ENCODE peak calls at places on chromosome 17, in five cellular contexts. U is A549, X is transverse colon, Q is stomach, D is upper lobe of left lung. S is an unnamed sample.

GRCh38 chr17:6048486-6048885 is 21.7 kb upstream of the WSCD1 start:
- DNase-seq in U (no peak), X (no peak), Q (no peak), D (no peak), S (no peak)

GRCh38 chr17:8598913-8599312 is 31.6 kb downstream of the MYH10 start:
- DNase-seq in U (no peak), X (no peak), Q (no peak), D (no peak), S (no peak)

GRCh38 chr17:74547736-74548135 is 1.8 kb upstream of the CD300C start:
- DNase-seq in U (no peak), X (no peak), Q (no peak), D (no peak), S (no peak)

GRCh38 chr17:35006345-35006744 is 26.0 kb downstream of the LIG3 start:
- DNase-seq in U (no peak), X (no peak), Q (no peak), D (no peak), S (no peak)

GRCh38 chr17:78128616-78129384 is at the start of gene TMC6:
- DNase-seq in U (peak), X (peak), Q (peak), D (peak), S (no peak)

GRCh38 chr17:38671939-38672720 is 2.6 kb downstream of the EPOP start:
- DNase-seq in U (no peak), X (no peak), Q (no peak), D (no peak), S (no peak)

GRCh38 chr17:83002118-83002805 is 77.1 kb upstream of the METRNL start:
- DNase-seq in U (no peak), X (no peak), Q (no peak), D (peak), S (no peak)

GRCh38 chr17:73588291-73589095 is 55.8 kb downstream of the SDK2 start:
- DNase-seq in U (no peak), X (no peak), Q (no peak), D (no peak), S (no peak)

GRCh38 chr17:78375401-78376079 is 2.9 kb upstream of the PGS1 start:
- DNase-seq in U (no peak), X (no peak), Q (no peak), D (no peak), S (no peak)

GRCh38 chr17:56808503-56808902 is 25.2 kb downstream of the C17orf67 start:
- DNase-seq in U (no peak), X (no peak), Q (no peak), D (no peak), S (no peak)

GRCh38 chr17:7573324-7574080 is 5.9 kb upstream of the CD68 start:
- DNase-seq in U (peak), X (peak), Q (peak), D (peak), S (peak)

GRCh38 chr17:50794361-50794760 is 27.0 kb upstream of the ANKRD40CL start:
- DNase-seq in U (no peak), X (no peak), Q (no peak), D (no peak), S (no peak)

GRCh38 chr17:60393840-60394529 is 2.1 kb upstream of the USP32 start:
- DNase-seq in U (no peak), X (no peak), Q (no peak), D (no peak), S (no peak)

GRCh38 chr17:49528966-49529365 is 33.9 kb downstream of the NGFR start:
- DNase-seq in U (no peak), X (no peak), Q (no peak), D (no peak), S (no peak)

GRCh38 chr17:29243792-29244191 is 2.9 kb upstream of the CRYBA1 start:
- DNase-seq in U (peak), X (no peak), Q (no peak), D (no peak), S (no peak)

GRCh38 chr17:68290268-68290954 is 516 bp downstream of the SLC16A6 start:
- DNase-seq in U (no peak), X (peak), Q (peak), D (peak), S (no peak)

GRCh38 chr17:41284546-41284945 is 9.0 kb downstream of the KRTAP9-7 start:
- DNase-seq in U (no peak), X (no peak), Q (no peak), D (no peak), S (no peak)

GRCh38 chr17:13337864-13338371 is 263.8 kb downstream of the HS3ST3A1 start:
- DNase-seq in U (peak), X (no peak), Q (no peak), D (no peak), S (no peak)

GRCh38 chr17:15255713-15256454 is 9.2 kb downstream of the PMP22 start:
- DNase-seq in U (no peak), X (no peak), Q (no peak), D (no peak), S (no peak)

GRCh38 chr17:82435601-82436583 is 14.7 kb downstream of the CYBC1 start:
- DNase-seq in U (no peak), X (no peak), Q (no peak), D (peak), S (no peak)

GRCh38 chr17:7561028-7561575 is 617 bp upstream of the SENP3 start:
- DNase-seq in U (peak), X (peak), Q (peak), D (peak), S (peak)

GRCh38 chr17:50196826-50197225 is 4.6 kb downstream of the COL1A1 start:
- DNase-seq in U (no peak), X (no peak), Q (no peak), D (no peak), S (no peak)

GRCh38 chr17:74125160-74125559 is 78.3 kb upstream of the RPL38 start:
- DNase-seq in U (no peak), X (no peak), Q (no peak), D (no peak), S (no peak)

GRCh38 chr17:31008374-31009035 is 37.7 kb downstream of the RNF135 start:
- DNase-seq in U (no peak), X (peak), Q (peak), D (peak), S (peak)

GRCh38 chr17:10583834-10584233 is 34.4 kb upstream of the MYH2 start:
- DNase-seq in U (no peak), X (no peak), Q (no peak), D (no peak), S (no peak)

GRCh38 chr17:9371019-9371418 is 204.6 kb downstream of the STX8 start:
- DNase-seq in U (peak), X (no peak), Q (no peak), D (no peak), S (no peak)

GRCh38 chr17:66302761-66303626 is 581 bp downstream of the PRKCA start:
- DNase-seq in U (peak), X (peak), Q (peak), D (peak), S (peak)

GRCh38 chr17:50950002-50950877 is 84.1 kb upstream of the TOB1 start:
- DNase-seq in U (peak), X (peak), Q (peak), D (peak), S (peak)

GRCh38 chr17:45575126-45575885 is 84.8 kb upstream of the PLEKHM1 start:
- DNase-seq in U (no peak), X (no peak), Q (no peak), D (no peak), S (no peak)

GRCh38 chr17:17514993-17515920 is 19.1 kb upstream of the RASD1 start:
- DNase-seq in U (no peak), X (no peak), Q (no peak), D (no peak), S (peak)

GRCh38 chr17:60720763-60721531 is 43.3 kb downstream of the BCAS3 start:
- DNase-seq in U (peak), X (peak), Q (no peak), D (no peak), S (no peak)

GRCh38 chr17:76089680-76090516 is 10.9 kb downstream of the ZACN start:
- DNase-seq in U (no peak), X (no peak), Q (no peak), D (no peak), S (no peak)

DNA sequence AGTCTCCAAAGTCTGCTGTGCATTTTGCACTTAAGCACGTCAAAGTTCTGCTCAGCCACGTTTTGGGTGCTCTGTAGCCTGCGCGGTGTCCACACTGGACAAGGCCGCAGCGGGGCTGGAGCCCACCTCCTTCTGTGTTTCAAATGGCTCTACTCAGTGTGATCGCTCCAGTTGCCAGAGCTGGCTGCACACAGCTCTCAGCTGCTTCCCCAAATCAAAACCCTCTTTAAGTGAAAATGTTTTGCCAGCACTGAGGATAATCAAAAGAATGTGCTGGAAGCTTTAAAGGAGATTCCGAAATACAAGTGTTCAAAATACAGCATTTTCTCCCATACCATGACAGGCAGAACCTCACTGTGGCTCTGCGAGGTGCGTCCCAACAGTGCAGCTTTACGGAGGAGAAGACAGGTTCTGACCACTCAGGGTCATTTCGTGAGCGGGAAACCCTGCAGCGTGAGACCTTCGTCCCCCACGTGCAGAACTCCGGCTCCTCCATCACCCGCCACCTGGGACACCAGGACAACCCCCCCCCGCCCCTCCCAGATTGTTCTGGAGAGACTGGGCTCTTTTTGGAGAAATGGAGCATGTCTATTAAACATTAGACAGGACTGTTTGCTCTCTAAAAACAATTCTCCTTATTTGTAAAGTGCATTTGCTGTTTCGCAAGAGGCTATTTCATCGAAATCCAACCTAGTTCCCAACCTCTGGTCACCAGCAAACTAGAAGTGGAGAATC is 16.6 kb downstream of the TBC1D16 start:
- DNase-seq in U (no peak), X (no peak), Q (no peak), D (peak), S (no peak)
- TF ChIP-seq EP300 in U (no peak), X (no peak), Q (no peak), D (no peak), S (no peak)

GRCh38 chr17:62629556-62630364 is 2.3 kb downstream of the MRC2 start:
- DNase-seq in U (no peak), X (no peak), Q (no peak), D (no peak), S (no peak)
- H3K27ac ChIP-seq in U (peak), X (no peak), Q (no peak), D (peak), S (peak)

GRCh38 chr17:4858068-4858879 is 25.1 kb downstream of the MINK1 start:
- DNase-seq in U (no peak), X (no peak), Q (no peak), D (no peak), S (no peak)
- TF ChIP-seq EP300 in U (no peak), X (no peak), Q (no peak), D (no peak), S (peak)

GRCh38 chr17:58538801-58539410 is 24.5 kb upstream of the MTMR4 start:
- DNase-seq in U (no peak), X (no peak), Q (no peak), D (no peak), S (no peak)
- H3K27ac ChIP-seq in U (no peak), X (no peak), Q (no peak), D (peak), S (no peak)

GRCh38 chr17:47649153-47649971 is at the start of gene KPNB1:
- DNase-seq in U (peak), X (peak), Q (peak), D (peak), S (peak)
- TF ChIP-seq EP300 in U (no peak), X (no peak), Q (no peak), D (no peak), S (peak)

S was measured in tibial nerve.